ENCODE peak calls at places on chromosome 4, in five cellular contexts. A is left ventricle myocardium inferior, P is body of pancreas, S is AG04449, M is heart left ventricle. H is an unnamed sample.

GRCh38 chr4:44632089-44632488 is 19.3 kb downstream of the YIPF7 start:
- DNase-seq in A (no peak), P (no peak), M (no peak), S (no peak), H (no peak)

GRCh38 chr4:8016527-8016926 is 76.9 kb upstream of the AFAP1 start:
- DNase-seq in P (no peak), M (no peak), S (no peak), A (no peak), H (no peak)

GRCh38 chr4:56728512-56728911 is 47.4 kb upstream of the HOPX start:
- DNase-seq in S (peak; percentile 87), P (no peak), A (peak; percentile 42), M (no peak), H (no peak)

GRCh38 chr4:125390126-125390525 is 75.4 kb downstream of the FAT4 start:
- DNase-seq in M (no peak), A (no peak), P (no peak), S (peak; percentile 28), H (no peak)

GRCh38 chr4:130092187-130093015 is 996.4 kb downstream of the C4orf33 start:
- DNase-seq in S (no peak), P (no peak), M (no peak), A (no peak), H (no peak)

GRCh38 chr4:77209936-77210335 is 52.9 kb downstream of the CCNG2 start:
- DNase-seq in P (no peak), S (no peak), A (no peak), M (no peak), H (no peak)

GRCh38 chr4:79597266-79597665 is 189.2 kb upstream of the GK2 start:
- DNase-seq in A (no peak), S (no peak), M (no peak), P (no peak), H (no peak)

GRCh38 chr4:36921474-36922220 is 322.9 kb upstream of the NWD2 start:
- DNase-seq in S (no peak), M (no peak), P (no peak), A (no peak), H (no peak)

GRCh38 chr4:10715696-10716095 is 31.1 kb upstream of the CLNK start:
- DNase-seq in S (no peak), A (no peak), P (no peak), M (no peak), H (no peak)

GRCh38 chr4:125940426-125940825 is 625.7 kb downstream of the FAT4 start:
- DNase-seq in S (no peak), M (no peak), A (no peak), P (no peak), H (no peak)

GRCh38 chr4:145956288-145956890 is 17.8 kb upstream of the ZNF827 start:
- DNase-seq in A (no peak), P (peak; percentile 41), M (no peak), S (no peak), H (peak; percentile 6)

GRCh38 chr4:154719087-154719486 is 24.7 kb upstream of the LRAT start:
- DNase-seq in P (no peak), S (no peak), A (no peak), M (no peak), H (no peak)

GRCh38 chr4:36310793-36311192 is 29.4 kb downstream of the DTHD1 start:
- DNase-seq in M (no peak), P (no peak), A (no peak), S (no peak), H (no peak)

GRCh38 chr4:5019274-5019673 is at the start of gene CYTL1:
- DNase-seq in S (no peak), P (no peak), M (no peak), A (no peak), H (no peak)

GRCh38 chr4:73187325-73187724 is 71.3 kb downstream of the ANKRD17 start:
- DNase-seq in M (no peak), P (no peak), A (no peak), S (no peak), H (no peak)

GRCh38 chr4:12260453-12260852 is 831.8 kb upstream of the HS3ST1 start:
- DNase-seq in A (no peak), P (no peak), S (no peak), M (no peak), H (no peak)

GRCh38 chr4:5365071-5366008 is 314.1 kb downstream of the STK32B start:
- DNase-seq in S (peak; percentile 89), P (peak; percentile 39), M (no peak), A (no peak), H (no peak)

GRCh38 chr4:165784672-165785071 is 88.4 kb upstream of the TLL1 start:
- DNase-seq in M (no peak), S (no peak), P (no peak), A (peak; percentile 41), H (no peak)

GRCh38 chr4:149031399-149031798 is 589.2 kb upstream of the NR3C2 start:
- DNase-seq in P (peak; percentile 20), A (no peak), S (no peak), M (no peak), H (no peak)

GRCh38 chr4:112523008-112523440 is 7.0 kb upstream of the NEUROG2 start:
- DNase-seq in P (peak; percentile 66), M (peak; percentile 66), S (no peak), A (no peak), H (peak; percentile 85)

GRCh38 chr4:141131738-141132688 is 1.3 kb downstream of the RNF150 start:
- DNase-seq in M (peak; percentile 65), S (no peak), A (peak; percentile 32), P (peak; percentile 15), H (peak; percentile 18)

GRCh38 chr4:174538123-174538875 is 16.0 kb upstream of the HPGD start:
- DNase-seq in S (no peak), M (no peak), P (no peak), A (no peak), H (peak; percentile 50)

GRCh38 chr4:4427478-4427870 is 40.6 kb downstream of the NSG1 start:
- DNase-seq in S (no peak), M (no peak), P (no peak), A (no peak), H (no peak)

GRCh38 chr4:37389967-37390580 is 145.5 kb downstream of the NWD2 start:
- DNase-seq in A (no peak), S (no peak), M (no peak), P (peak; percentile 46), H (peak; percentile 35)

GRCh38 chr4:145703850-145704528 is 24.0 kb downstream of the C4orf51 start:
- DNase-seq in P (no peak), A (no peak), S (no peak), M (no peak), H (no peak)

GRCh38 chr4:41369680-41370079 is 113.0 kb downstream of the UCHL1 start:
- DNase-seq in M (no peak), A (peak; percentile 51), S (no peak), P (peak; percentile 37), H (no peak)

GRCh38 chr4:124253080-124253479 is 459.5 kb downstream of the ANKRD50 start:
- DNase-seq in M (no peak), P (no peak), S (no peak), A (no peak), H (no peak)
- H3K4me3 ChIP-seq in M (no peak overlapping the region), P (no peak overlapping the region), S (no peak overlapping the region), A (no peak overlapping the region), H (no peak overlapping the region)

DNA sequence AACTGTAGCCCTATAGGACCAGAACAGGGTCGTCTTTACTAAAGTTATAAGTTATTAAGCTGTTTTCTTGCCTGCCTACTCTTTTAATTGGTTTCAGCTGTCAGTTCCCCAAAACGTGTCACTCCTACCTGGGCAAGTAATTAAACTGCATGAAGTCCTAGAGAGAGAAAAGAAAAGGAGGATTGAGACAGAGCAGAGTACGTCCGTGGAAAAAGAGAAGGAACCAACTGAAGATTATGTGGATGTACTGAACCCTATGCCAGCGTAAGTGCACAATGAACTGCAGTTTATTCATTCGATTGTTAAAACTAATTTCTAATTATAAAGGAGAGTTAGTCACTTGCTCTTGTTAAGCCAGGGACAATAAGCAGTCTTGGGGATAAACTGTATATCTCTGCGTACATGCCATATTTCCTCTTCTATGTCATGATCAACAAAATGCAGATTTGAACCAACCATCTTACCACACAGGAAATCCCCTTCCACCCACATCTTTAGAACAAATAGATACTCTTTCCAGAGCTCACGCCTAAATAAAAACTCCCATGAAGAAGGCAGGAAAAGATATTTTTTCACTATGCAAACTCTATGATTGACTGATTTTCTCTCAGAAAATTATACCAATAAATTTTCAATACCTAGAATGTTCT is 22.8 kb downstream of the STAP1 start:
- DNase-seq in A (no peak), M (no peak), P (no peak), S (no peak), H (no peak)
- H3K4me3 ChIP-seq in A (no peak overlapping the region), M (no peak overlapping the region), P (no peak overlapping the region), S (no peak overlapping the region), H (peak overlapping the region; percentile 31)

DNA sequence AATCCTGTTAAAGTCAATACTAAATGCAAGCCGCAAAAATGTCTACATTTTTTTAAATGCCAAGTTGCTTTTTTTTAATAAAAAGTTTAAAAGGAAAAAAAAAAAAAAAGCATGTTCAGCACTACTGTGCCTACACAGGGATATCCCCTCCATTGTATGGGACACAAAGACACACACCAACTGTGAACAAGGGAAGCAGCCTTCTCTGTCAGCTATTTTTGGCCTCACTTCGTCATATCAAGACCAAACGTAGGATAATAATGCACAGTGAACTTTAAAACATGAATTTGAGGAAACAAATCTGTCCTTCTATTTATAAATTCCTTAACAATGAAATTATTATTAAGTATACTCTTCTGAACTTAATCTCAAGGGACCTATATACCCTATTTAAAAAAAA is 4.4 kb downstream of the FBXW7 start:
- DNase-seq in S (no peak), A (no peak), P (no peak), M (no peak), H (no peak)
- H3K4me3 ChIP-seq in S (no peak overlapping the region), A (no peak overlapping the region), P (no peak overlapping the region), M (no peak overlapping the region), H (peak overlapping the region; percentile 86)

DNA sequence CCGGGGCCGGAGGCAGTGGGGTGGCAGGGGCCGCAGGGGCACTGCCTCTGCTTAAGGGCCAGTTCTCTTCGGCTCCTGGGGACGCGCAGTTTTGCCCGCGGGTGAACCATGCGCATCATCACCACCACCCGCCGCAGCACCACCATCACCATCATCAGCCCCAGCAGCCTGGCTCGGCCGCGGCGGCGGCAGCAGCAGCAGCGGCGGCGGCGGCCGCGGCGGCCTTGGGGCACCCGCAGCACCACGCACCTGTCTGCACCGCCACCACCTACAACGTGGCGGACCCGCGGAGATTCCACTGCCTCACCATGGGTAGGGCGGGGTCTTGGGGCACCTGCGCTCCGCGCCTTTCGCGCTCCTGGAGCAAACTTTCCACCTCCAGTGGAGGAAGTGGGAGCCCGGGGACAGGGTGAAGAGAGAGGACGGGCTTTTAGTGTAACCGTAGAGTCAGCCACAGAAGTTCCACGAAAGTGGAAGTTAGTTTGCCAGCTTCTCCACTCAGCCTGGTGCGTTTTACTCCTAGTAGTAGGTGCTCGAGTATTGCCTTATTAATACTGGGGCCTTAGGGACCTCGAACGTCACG is 735 bp downstream of the GSX2 start:
- DNase-seq in S (no peak), P (no peak), A (no peak), M (no peak), H (no peak)
- H3K4me3 ChIP-seq in S (peak overlapping the region; percentile 50), P (no peak overlapping the region), A (peak overlapping the region; percentile 60), M (peak overlapping the region; percentile 39), H (no peak overlapping the region)